ENCODE peak calls at places on chromosomes 12 and 14, in seven cellular contexts. Q is right lobe of liver; A is SW 1271; G is Ammon's horn; R is activated naive CD4-positive, alpha-beta T cell; U is NT2/D1; O is KBM-7. M is an unnamed sample.

GRCh38 chr12:55728185-55728931 is 451 bp downstream of the CD63 start:
- DNase-seq in Q (peak; percentile 83), A (no peak), G (peak; percentile 69), R (no peak), U (no peak), O (peak; percentile 57), M (peak; percentile 75)

GRCh38 chr12:102202556-102202955 is 4.9 kb upstream of the PMCH start:
- DNase-seq in Q (no peak), A (no peak), G (no peak), R (no peak), U (no peak), O (no peak), M (no peak)

GRCh38 chr12:44422559-44422958 is 453.6 kb downstream of the NELL2 start:
- DNase-seq in Q (no peak), A (no peak), G (no peak), R (no peak), U (no peak), O (no peak), M (no peak)

GRCh38 chr14:101466456-101467180 is 94.7 kb upstream of the DIO3 start:
- DNase-seq in Q (no peak), A (no peak), G (no peak), R (no peak), U (no peak), O (no peak), M (no peak)

GRCh38 chr12:123427036-123427769 is 9.3 kb downstream of the RILPL2 start:
- DNase-seq in Q (no peak), A (no peak), G (no peak), R (no peak), U (no peak), O (no peak), M (no peak)

GRCh38 chr12:91743727-91744126 is 401.9 kb downstream of the BTG1 start:
- DNase-seq in Q (no peak), A (no peak), G (peak; percentile 74), R (no peak), U (no peak), O (no peak), M (peak; percentile 16)

GRCh38 chr12:104938371-104938770 is 19.7 kb downstream of the SLC41A2 start:
- DNase-seq in Q (no peak), A (no peak), G (no peak), R (no peak), U (no peak), O (no peak), M (no peak)

GRCh38 chr14:53450871-53451270 is 297.7 kb upstream of the DDHD1 start:
- DNase-seq in Q (no peak), A (no peak), G (no peak), R (no peak), U (no peak), O (no peak), M (no peak)

GRCh38 chr12:114685869-114686268 is 1.9 kb upstream of the TBX3 start:
- DNase-seq in Q (no peak), A (no peak), G (no peak), R (no peak), U (no peak), O (no peak), M (no peak)

GRCh38 chr12:46693518-46693917 is 132.3 kb downstream of the SLC38A4 start:
- DNase-seq in Q (no peak), A (no peak), G (no peak), R (no peak), U (no peak), O (no peak), M (no peak)

GRCh38 chr12:58668831-58669230 is 251.5 kb downstream of the LRIG3 start:
- DNase-seq in Q (no peak), A (no peak), G (no peak), R (no peak), U (no peak), O (no peak), M (no peak)

GRCh38 chr14:101224356-101225115 is 321.0 kb upstream of the RTL1 start:
- DNase-seq in Q (no peak), A (no peak), G (peak; percentile 1), R (no peak), U (no peak), O (no peak), M (no peak)

GRCh38 chr12:109301643-109302176 is 7.4 kb downstream of the FOXN4 start:
- DNase-seq in Q (no peak), A (no peak), G (no peak), R (no peak), U (no peak), O (no peak), M (no peak)

GRCh38 chr12:72872488-72872887 is 600.3 kb downstream of the TRHDE start:
- DNase-seq in Q (no peak), A (no peak), G (no peak), R (no peak), U (peak; percentile 5), O (no peak), M (no peak)

GRCh38 chr12:96226801-96227348 is 32.7 kb downstream of the ELK3 start:
- DNase-seq in Q (no peak), A (no peak), G (no peak), R (no peak), U (no peak), O (no peak), M (no peak)

GRCh38 chr14:75579882-75580281 is 1.5 kb downstream of the FLVCR2 start:
- DNase-seq in Q (no peak), A (no peak), G (no peak), R (no peak), U (no peak), O (no peak), M (no peak)

GRCh38 chr12:132327351-132328171 is 1.8 kb downstream of the GALNT9 start:
- DNase-seq in Q (no peak), A (no peak), G (peak; percentile 68), R (no peak), U (no peak), O (peak; percentile 64), M (peak; percentile 58)

GRCh38 chr12:3142386-3142785 is 65.2 kb downstream of the TSPAN9 start:
- DNase-seq in Q (no peak), A (no peak), G (no peak), R (no peak), U (no peak), O (no peak), M (no peak)

GRCh38 chr12:131087991-131088700 is 134.4 kb downstream of the ADGRD1 start:
- DNase-seq in Q (no peak), A (no peak), G (no peak), R (no peak), U (no peak), O (no peak), M (no peak)

GRCh38 chr14:33282181-33282580 is 343.5 kb downstream of the NPAS3 start:
- DNase-seq in Q (no peak), A (no peak), G (no peak), R (no peak), U (no peak), O (no peak), M (no peak)

GRCh38 chr12:42921741-42922511 is 332.4 kb upstream of the PRICKLE1 start:
- DNase-seq in Q (no peak), A (no peak), G (peak; percentile 44), R (no peak), U (no peak), O (no peak), M (no peak)

GRCh38 chr14:103522649-103523582 is at the start of gene CKB:
- DNase-seq in Q (peak; percentile 51), A (no peak), G (peak; percentile 83), R (no peak), U (no peak), O (peak; percentile 57), M (peak; percentile 89)